ENCODE peak calls at places on chromosomes 16 and 17, in four cellular contexts. H is RCC 7860, D is right lobe of liver, C is T follicular helper cell. Y is an unnamed sample.

GRCh38 chr17:49848019-49848473 is at the start of gene TAC4:
- DNase-seq in C (no peak), H (no peak), D (no peak), Y (no peak)

GRCh38 chr17:33651631-33652030 is 358.5 kb upstream of the ASIC2 start:
- DNase-seq in H (no peak), C (no peak), D (no peak), Y (no peak)

GRCh38 chr17:38994026-38994425 is 26.8 kb upstream of the FBXO47 start:
- DNase-seq in D (no peak), C (no peak), H (no peak), Y (no peak)

GRCh38 chr16:27439273-27440018 is 37.5 kb downstream of the IL21R start:
- DNase-seq in H (no peak), C (no peak), D (peak), Y (no peak)

GRCh38 chr17:74055508-74056160 is 147.8 kb upstream of the RPL38 start:
- DNase-seq in D (no peak), H (no peak), C (no peak), Y (no peak)

GRCh38 chr16:50209548-50210265 is 56.6 kb downstream of the TENT4B start:
- DNase-seq in H (no peak), C (no peak), D (no peak), Y (peak)

GRCh38 chr17:55735784-55736405 is 13.2 kb upstream of the TMEM100 start:
- DNase-seq in C (no peak), D (peak), H (peak), Y (no peak)

GRCh38 chr16:85204242-85205010 is 92.2 kb upstream of the CIBAR2 start:
- DNase-seq in D (no peak), C (no peak), H (no peak), Y (no peak)

GRCh38 chr17:2347805-2348685 is 10.7 kb downstream of the SGSM2 start:
- DNase-seq in D (peak), H (no peak), C (no peak), Y (peak)

GRCh38 chr17:17391575-17392370 is 85.0 kb upstream of the MED9 start:
- DNase-seq in H (no peak), C (peak), D (no peak), Y (no peak)

GRCh38 chr17:18158022-18158600 is 25.5 kb upstream of the ALKBH5 start:
- DNase-seq in H (no peak), C (peak), D (peak), Y (peak)

GRCh38 chr17:17751996-17752821 is 71.0 kb downstream of the RAI1 start:
- DNase-seq in D (peak), H (peak), C (peak), Y (peak)

GRCh38 chr17:1724869-1725641 is 551 bp downstream of the WDR81 start:
- DNase-seq in H (no peak), C (no peak), D (no peak), Y (peak)

GRCh38 chr16:85479972-85480726 is 133.0 kb upstream of the GSE1 start:
- DNase-seq in D (no peak), C (no peak), H (no peak), Y (no peak)

GRCh38 chr17:40344321-40345160 is 20.0 kb downstream of the GJD3 start:
- DNase-seq in C (no peak), D (no peak), H (no peak), Y (no peak)

GRCh38 chr17:59830007-59830630 is 62.6 kb downstream of the TUBD1 start:
- DNase-seq in H (peak), D (no peak), C (no peak), Y (no peak)

GRCh38 chr17:42708588-42708987 is 26.3 kb downstream of the CNTNAP1 start:
- DNase-seq in D (no peak), C (no peak), H (no peak), Y (no peak)

GRCh38 chr17:47665655-47666054 is 15.9 kb downstream of the KPNB1 start:
- DNase-seq in D (no peak), H (no peak), C (no peak), Y (no peak)

GRCh38 chr17:29383687-29384086 is 6.5 kb upstream of the TAOK1 start:
- DNase-seq in D (no peak), H (no peak), C (no peak), Y (no peak)

GRCh38 chr16:83742076-83742475 is 65.7 kb upstream of the HSBP1 start:
- DNase-seq in C (no peak), D (no peak), H (no peak), Y (peak)

GRCh38 chr16:53055603-53056527 is 1.1 kb downstream of the CHD9 start:
- DNase-seq in C (no peak), H (peak), D (peak), Y (peak)

GRCh38 chr16:81491522-81492188 is 47.0 kb downstream of the CMIP start:
- DNase-seq in C (no peak), H (peak), D (no peak), Y (no peak)

Y was measured in globus pallidus.